ENCODE peak calls at places on chromosomes 3 and 15, in seven cellular contexts. G is neuronal stem cell, Y is IMR-90, I is mesendoderm, W is H9, F is H1, U is trophoblast cell. H is an unnamed sample.

GRCh38 chr3:12383218-12383617 is 94.3 kb downstream of the PPARG start:
- DNase-seq in G (no peak), Y (no peak), I (no peak), W (no peak), F (no peak), U (no peak), H (no peak)

GRCh38 chr3:135226057-135226456 is 431.0 kb downstream of the EPHB1 start:
- DNase-seq in G (no peak), Y (no peak), I (no peak), W (no peak), F (no peak), U (no peak), H (no peak)

GRCh38 chr3:99330281-99330680 is 308.1 kb upstream of the COL8A1 start:
- DNase-seq in G (no peak), Y (peak; percentile 34), I (no peak), W (no peak), F (no peak), U (no peak), H (no peak)

GRCh38 chr3:196868297-196868661 is 559 bp downstream of the SENP5 start:
- DNase-seq in G (peak; percentile 11), Y (peak; percentile 9), I (peak; percentile 57), W (peak; percentile 32), F (no peak), U (peak; percentile 33), H (peak; percentile 61)

GRCh38 chr15:78064544-78064943 is 13.0 kb downstream of the TBC1D2B start:
- DNase-seq in G (no peak), Y (peak; percentile 51), I (no peak), W (no peak), F (no peak), U (no peak), H (peak; percentile 54)

GRCh38 chr15:85073556-85074194 is 92.0 kb downstream of the PDE8A start:
- DNase-seq in G (no peak), Y (peak; percentile 42), I (no peak), W (no peak), F (no peak), U (peak; percentile 52), H (peak; percentile 18)

GRCh38 chr3:33874815-33875214 is 76.4 kb downstream of the PDCD6IP start:
- DNase-seq in G (no peak), Y (no peak), I (no peak), W (no peak), F (no peak), U (no peak), H (no peak)

GRCh38 chr3:182735672-182736071 is 57.6 kb upstream of the ATP11B start:
- DNase-seq in G (no peak), Y (peak; percentile 47), I (no peak), W (no peak), F (no peak), U (no peak), H (no peak)

GRCh38 chr15:57635300-57635944 is 43.7 kb downstream of the MYZAP start:
- DNase-seq in G (no peak), Y (no peak), I (peak; percentile 51), W (no peak), F (no peak), U (no peak), H (no peak)

GRCh38 chr3:124772081-124772831 is 42.0 kb downstream of the UMPS start:
- DNase-seq in G (no peak), Y (peak; percentile 70), I (no peak), W (no peak), F (no peak), U (no peak), H (peak; percentile 90)

GRCh38 chr3:112409061-112409460 is 76.1 kb downstream of the CD200 start:
- DNase-seq in G (no peak), Y (no peak), I (no peak), W (no peak), F (no peak), U (no peak), H (no peak)

GRCh38 chr3:32366638-32367368 is 24.9 kb upstream of the CMTM7 start:
- DNase-seq in G (no peak), Y (peak; percentile 43), I (no peak), W (no peak), F (no peak), U (no peak), H (peak; percentile 72)

GRCh38 chr15:23566070-23567050 is 886 bp downstream of the MKRN3 start:
- DNase-seq in G (no peak), Y (no peak), I (no peak), W (no peak), F (no peak), U (peak; percentile 85), H (no peak)

GRCh38 chr15:71146597-71146996 is 31.3 kb downstream of the THSD4 start:
- DNase-seq in G (no peak), Y (no peak), I (no peak), W (no peak), F (no peak), U (no peak), H (no peak)

GRCh38 chr3:10357592-10358308 is 36.8 kb upstream of the SEC13 start:
- DNase-seq in G (no peak), Y (peak; percentile 95), I (peak; percentile 16), W (no peak), F (no peak), U (peak; percentile 6), H (peak; percentile 94)

GRCh38 chr3:66038726-66039589 is at the start of gene MAGI1:
- DNase-seq in G (peak; percentile 95), Y (peak; percentile 95), I (peak; percentile 99), W (peak; percentile 96), F (peak; percentile 94), U (peak; percentile 79), H (peak; percentile 95)

GRCh38 chr15:67303490-67304363 is 49.1 kb downstream of the IQCH start:
- DNase-seq in G (no peak), Y (peak; percentile 55), I (peak; percentile 68), W (no peak), F (no peak), U (peak; percentile 72), H (peak; percentile 35)

GRCh38 chr3:131033480-131034080 is 6.9 kb downstream of the NEK11 start:
- DNase-seq in G (peak; percentile 39), Y (peak; percentile 55), I (peak; percentile 40), W (no peak), F (no peak), U (peak; percentile 87), H (peak; percentile 51)

GRCh38 chr3:37466660-37467359 is 292.4 kb upstream of the LRRFIP2 start:
- DNase-seq in G (no peak), Y (no peak), I (no peak), W (no peak), F (no peak), U (no peak), H (no peak)

DNA sequence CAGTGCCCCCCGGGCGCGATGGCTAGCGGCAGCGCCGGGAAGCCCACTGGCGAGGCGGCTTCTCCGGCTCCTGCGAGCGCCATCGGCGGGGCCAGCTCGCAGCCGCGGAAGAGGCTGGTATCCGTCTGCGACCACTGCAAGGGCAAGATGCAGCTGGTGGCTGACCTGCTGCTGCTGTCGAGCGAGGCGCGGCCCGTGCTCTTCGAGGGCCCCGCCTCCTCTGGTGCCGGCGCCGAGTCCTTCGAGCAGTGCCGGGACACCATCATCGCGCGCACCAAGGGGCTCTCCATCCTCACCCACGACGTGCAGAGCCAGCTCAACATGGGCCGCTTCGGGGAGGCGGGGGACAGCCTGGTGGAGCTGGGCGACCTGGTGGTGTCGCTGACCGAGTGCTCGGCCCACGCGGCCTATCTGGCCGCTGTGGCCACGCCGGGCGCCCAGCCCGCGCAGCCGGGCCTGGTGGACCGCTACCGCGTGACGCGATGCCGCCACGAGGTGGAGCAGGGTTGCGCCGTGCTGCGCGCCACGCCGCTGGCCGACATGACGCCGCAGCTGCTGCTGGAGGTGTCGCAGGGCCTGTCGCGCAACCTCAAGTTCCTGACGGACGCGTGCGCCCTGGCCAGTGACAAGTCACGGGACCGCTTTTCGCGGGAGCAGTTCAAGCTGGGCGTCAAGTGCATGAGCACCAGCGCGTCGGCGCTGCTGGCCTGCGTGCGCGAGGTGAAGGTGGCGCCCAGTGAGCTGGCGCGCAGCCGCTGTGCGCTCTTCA is 1.7 kb downstream of the TLNRD1 start:
- DNase-seq in G (no peak), Y (no peak), I (peak; percentile 50), W (peak; percentile 63), F (no peak), U (no peak), H (peak; percentile 43)
- H2BK120ac ChIP-seq in G (no peak overlapping the region), Y (no peak overlapping the region), I (no peak overlapping the region), W (no peak overlapping the region), F (no peak overlapping the region), U (peak overlapping the region; percentile 96), H (peak overlapping the region; percentile 34)

DNA sequence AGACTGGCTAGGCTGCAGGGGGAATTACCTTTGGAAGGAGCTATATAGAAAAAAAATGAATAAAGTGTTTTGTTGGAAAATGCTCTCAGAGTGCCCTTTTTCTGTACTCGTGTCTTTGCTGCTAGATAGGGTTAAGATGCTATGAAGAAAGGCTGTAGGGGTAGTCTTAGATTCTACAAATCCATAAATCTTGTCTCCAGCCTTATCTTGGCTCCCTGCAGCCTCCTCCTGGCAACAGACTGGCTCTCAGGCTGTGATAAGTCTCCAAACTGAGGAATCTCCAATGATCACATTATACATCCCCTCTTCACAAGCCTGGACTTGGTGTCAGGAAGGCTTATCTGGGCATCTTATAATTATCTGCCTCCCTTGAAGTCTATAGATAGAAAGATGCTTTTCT is 9.3 kb downstream of the LPCAT4 start:
- DNase-seq in G (no peak), Y (no peak), I (no peak), W (no peak), F (no peak), U (no peak), H (no peak)
- H2BK5ac ChIP-seq in G (no peak overlapping the region), Y (no peak overlapping the region), I (no peak overlapping the region), W (no peak overlapping the region), F (no peak overlapping the region), U (no peak overlapping the region), H (no peak overlapping the region)

GRCh38 chr3:76352848-76353130 is 567.4 kb upstream of the ZNF717 start:
- DNase-seq in G (no peak), Y (no peak), I (no peak), W (no peak), F (no peak), U (no peak), H (no peak)

GRCh38 chr3:76349715-76350480 is 564.5 kb upstream of the ZNF717 start:
- DNase-seq in G (no peak), Y (no peak), I (no peak), W (no peak), F (no peak), U (no peak), H (no peak)

GRCh38 chr3:76346680-76347079 is 561.3 kb upstream of the ZNF717 start:
- DNase-seq in G (no peak), Y (no peak), I (no peak), W (no peak), F (no peak), U (no peak), H (no peak)

GRCh38 chr3:76353683-76354082 is 568.3 kb upstream of the ZNF717 start:
- DNase-seq in G (no peak), Y (no peak), I (no peak), W (no peak), F (no peak), U (no peak), H (no peak)

GRCh38 chr3:76352069-76352847 is 566.9 kb upstream of the ZNF717 start:
- DNase-seq in G (no peak), Y (peak; percentile 7), I (no peak), W (no peak), F (no peak), U (no peak), H (peak; percentile 28)
- H2BK120ac ChIP-seq in G (no peak overlapping the region), Y (no peak overlapping the region), I (no peak overlapping the region), W (no peak overlapping the region), F (no peak overlapping the region), U (no peak overlapping the region), H (no peak overlapping the region)

DNA sequence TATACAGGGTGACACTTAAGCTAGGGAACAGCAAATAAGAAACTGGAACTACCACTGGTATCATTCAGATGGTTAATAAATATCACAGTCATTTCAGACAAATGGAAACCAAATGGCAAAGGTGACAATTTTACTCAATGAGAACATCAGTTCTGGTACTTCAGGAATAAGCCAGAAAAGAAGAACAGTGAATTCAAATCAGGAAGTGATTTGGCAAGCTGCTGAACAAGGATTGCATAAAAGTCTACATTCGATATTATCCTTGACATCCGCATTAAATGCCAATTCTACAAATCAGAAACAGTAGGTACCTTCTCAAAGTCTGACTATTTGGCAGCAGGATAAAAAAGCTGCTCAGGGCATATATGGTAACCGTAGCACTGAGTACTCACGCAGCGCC is 23.5 kb upstream of the STIMATE start:
- DNase-seq in G (no peak), Y (no peak), I (no peak), W (no peak), F (no peak), U (no peak), H (no peak)
- H2BK5ac ChIP-seq in G (no peak overlapping the region), Y (no peak overlapping the region), I (no peak overlapping the region), W (no peak overlapping the region), F (no peak overlapping the region), U (no peak overlapping the region), H (no peak overlapping the region)